ENCODE peak calls at places on chromosomes 3 and 15, in five cellular contexts. One of them, this sample, is unnamed.

GRCh38 chr3:49801160-49801559 is 1.5 kb upstream of the CDHR4 start:
- DNase-seq in mucosa of descending colon: no peak
- DNase-seq in neural crest cell: no peak
- DNase-seq in tibial artery: no peak
- DNase-seq in epithelial cell of esophagus: no peak
- DNase-seq in this sample: no peak

GRCh38 chr3:34146596-34146995 is 348.2 kb downstream of the PDCD6IP start:
- DNase-seq in mucosa of descending colon: no peak
- DNase-seq in neural crest cell: no peak
- DNase-seq in tibial artery: no peak
- DNase-seq in epithelial cell of esophagus: no peak
- DNase-seq in this sample: no peak

GRCh38 chr3:70824078-70824477 is 511.6 kb upstream of the MDFIC2 start:
- DNase-seq in mucosa of descending colon: no peak
- DNase-seq in neural crest cell: no peak
- DNase-seq in tibial artery: no peak
- DNase-seq in epithelial cell of esophagus: no peak
- DNase-seq in this sample: no peak

GRCh38 chr3:3792391-3792790 is 6.8 kb upstream of the LRRN1 start:
- DNase-seq in mucosa of descending colon: no peak
- DNase-seq in neural crest cell: no peak
- DNase-seq in tibial artery: no peak
- DNase-seq in epithelial cell of esophagus: peak
- DNase-seq in this sample: no peak

GRCh38 chr3:67405193-67405592 is 249.2 kb downstream of the SUCLG2 start:
- DNase-seq in mucosa of descending colon: no peak
- DNase-seq in neural crest cell: no peak
- DNase-seq in tibial artery: no peak
- DNase-seq in epithelial cell of esophagus: no peak
- DNase-seq in this sample: no peak

GRCh38 chr3:14340960-14341708 is 61.3 kb upstream of the SLC6A6 start:
- DNase-seq in mucosa of descending colon: no peak
- DNase-seq in neural crest cell: no peak
- DNase-seq in tibial artery: no peak
- DNase-seq in epithelial cell of esophagus: no peak
- DNase-seq in this sample: no peak

GRCh38 chr3:50227390-50228183 is 8.4 kb upstream of the GNAI2 start:
- DNase-seq in mucosa of descending colon: peak
- DNase-seq in neural crest cell: peak
- DNase-seq in tibial artery: peak
- DNase-seq in epithelial cell of esophagus: peak
- DNase-seq in this sample: peak

GRCh38 chr15:70406624-70407390 is 309.1 kb upstream of the TLE3 start:
- DNase-seq in mucosa of descending colon: no peak
- DNase-seq in neural crest cell: peak
- DNase-seq in tibial artery: peak
- DNase-seq in epithelial cell of esophagus: no peak
- DNase-seq in this sample: no peak

GRCh38 chr3:65741540-65741939 is 297.2 kb downstream of the MAGI1 start:
- DNase-seq in mucosa of descending colon: no peak
- DNase-seq in neural crest cell: no peak
- DNase-seq in tibial artery: no peak
- DNase-seq in epithelial cell of esophagus: no peak
- DNase-seq in this sample: no peak

GRCh38 chr15:37071134-37071533 is 29.2 kb downstream of the MEIS2 start:
- DNase-seq in mucosa of descending colon: no peak
- DNase-seq in neural crest cell: no peak
- DNase-seq in tibial artery: no peak
- DNase-seq in epithelial cell of esophagus: no peak
- DNase-seq in this sample: no peak

GRCh38 chr3:123319760-123320159 is 118.0 kb downstream of the SEC22A start:
- DNase-seq in mucosa of descending colon: no peak
- DNase-seq in neural crest cell: peak
- DNase-seq in tibial artery: no peak
- DNase-seq in epithelial cell of esophagus: no peak
- DNase-seq in this sample: no peak

GRCh38 chr15:87681054-87681453 is 575.5 kb downstream of the NTRK3 start:
- DNase-seq in mucosa of descending colon: no peak
- DNase-seq in neural crest cell: no peak
- DNase-seq in tibial artery: no peak
- DNase-seq in epithelial cell of esophagus: no peak
- DNase-seq in this sample: no peak

GRCh38 chr15:67707520-67708283 is 117.6 kb upstream of the SKOR1 start:
- DNase-seq in mucosa of descending colon: no peak
- DNase-seq in neural crest cell: no peak
- DNase-seq in tibial artery: no peak
- DNase-seq in epithelial cell of esophagus: no peak
- DNase-seq in this sample: no peak

GRCh38 chr3:185739264-185739701 is 85.6 kb downstream of the IGF2BP2 start:
- DNase-seq in mucosa of descending colon: no peak
- DNase-seq in neural crest cell: no peak
- DNase-seq in tibial artery: no peak
- DNase-seq in epithelial cell of esophagus: no peak
- DNase-seq in this sample: no peak

GRCh38 chr3:50573566-50574279 is 4.4 kb downstream of the HEMK1 start:
- DNase-seq in mucosa of descending colon: no peak
- DNase-seq in neural crest cell: no peak
- DNase-seq in tibial artery: no peak
- DNase-seq in epithelial cell of esophagus: no peak
- DNase-seq in this sample: no peak

GRCh38 chr15:32106401-32107381 is 76.4 kb downstream of the CHRNA7 start:
- DNase-seq in mucosa of descending colon: no peak
- DNase-seq in neural crest cell: no peak
- DNase-seq in tibial artery: no peak
- DNase-seq in epithelial cell of esophagus: no peak
- DNase-seq in this sample: no peak

GRCh38 chr3:13715167-13715954 is 164.5 kb downstream of the WNT7A start:
- DNase-seq in mucosa of descending colon: no peak
- DNase-seq in neural crest cell: no peak
- DNase-seq in tibial artery: peak
- DNase-seq in epithelial cell of esophagus: no peak
- DNase-seq in this sample: no peak

GRCh38 chr3:158539414-158540014 is 31.5 kb upstream of the MLF1 start:
- DNase-seq in mucosa of descending colon: no peak
- DNase-seq in neural crest cell: peak
- DNase-seq in tibial artery: no peak
- DNase-seq in epithelial cell of esophagus: peak
- DNase-seq in this sample: peak
- TF ChIP-seq CTCF in mucosa of descending colon: no peak
- TF ChIP-seq CTCF in neural crest cell: peak
- TF ChIP-seq CTCF in tibial artery: peak
- TF ChIP-seq CTCF in epithelial cell of esophagus: peak
- TF ChIP-seq CTCF in this sample: peak

DNA sequence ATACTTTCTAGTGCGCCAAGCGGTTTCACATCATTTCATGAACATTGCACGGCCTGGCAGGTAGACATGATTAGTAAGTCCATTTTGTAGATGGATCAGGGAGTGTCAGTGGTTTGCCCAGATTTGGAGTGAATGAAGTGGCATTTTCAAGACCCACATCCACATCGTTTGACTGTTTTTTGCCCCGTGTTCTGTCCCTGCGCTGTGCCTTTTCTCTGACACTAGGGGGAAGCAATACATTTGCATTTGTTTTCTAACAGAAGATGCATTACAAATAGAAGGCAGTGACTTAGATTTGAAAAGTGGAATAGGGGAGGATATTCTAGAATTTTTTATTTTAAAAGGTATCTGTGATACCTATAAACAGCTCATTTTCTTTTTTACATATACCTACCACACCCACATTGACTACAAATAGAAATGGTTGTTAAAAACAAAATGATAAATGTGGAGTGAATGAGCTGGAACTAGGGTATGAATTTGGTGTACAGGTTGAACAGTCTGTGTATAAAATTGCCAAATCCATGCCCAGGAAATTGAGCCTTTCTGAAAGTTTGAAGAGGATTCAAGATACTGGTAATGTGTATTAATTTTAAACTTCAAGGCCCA is 98.0 kb downstream of the USP13 start:
- DNase-seq in mucosa of descending colon: no peak
- DNase-seq in neural crest cell: no peak
- DNase-seq in tibial artery: no peak
- DNase-seq in epithelial cell of esophagus: peak
- DNase-seq in this sample: no peak
- TF ChIP-seq CTCF in mucosa of descending colon: no peak
- TF ChIP-seq CTCF in neural crest cell: peak
- TF ChIP-seq CTCF in tibial artery: peak
- TF ChIP-seq CTCF in epithelial cell of esophagus: peak
- TF ChIP-seq CTCF in this sample: no peak

DNA sequence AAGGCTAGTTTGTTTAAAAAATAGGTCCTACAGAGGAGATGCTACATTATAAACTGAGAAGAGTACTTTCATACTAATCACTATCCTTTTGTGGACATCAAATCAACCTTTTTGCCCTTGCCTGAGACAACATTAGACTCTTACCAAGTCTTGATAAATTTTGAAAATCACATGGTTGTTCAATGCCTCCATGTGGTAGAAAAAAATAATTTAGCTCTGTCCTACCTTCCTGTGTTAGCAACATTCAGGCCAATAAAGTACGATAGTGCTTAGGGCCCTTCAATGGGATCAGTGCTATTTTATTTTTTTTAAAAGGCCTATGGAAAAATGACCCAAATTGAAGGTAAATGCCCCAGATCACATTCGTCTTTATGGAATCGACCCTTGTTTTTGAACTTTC is 5.0 kb upstream of the UBE2E1 start:
- DNase-seq in mucosa of descending colon: no peak
- DNase-seq in neural crest cell: no peak
- DNase-seq in tibial artery: no peak
- DNase-seq in epithelial cell of esophagus: peak
- DNase-seq in this sample: no peak
- TF ChIP-seq CTCF in mucosa of descending colon: no peak
- TF ChIP-seq CTCF in neural crest cell: no peak
- TF ChIP-seq CTCF in tibial artery: peak
- TF ChIP-seq CTCF in epithelial cell of esophagus: no peak
- TF ChIP-seq CTCF in this sample: peak

GRCh38 chr15:53354905-53355304 is 404.6 kb downstream of the WDR72 start:
- DNase-seq in mucosa of descending colon: no peak
- DNase-seq in neural crest cell: no peak
- DNase-seq in tibial artery: no peak
- DNase-seq in epithelial cell of esophagus: no peak
- DNase-seq in this sample: no peak

GRCh38 chr15:53346583-53346982 is 412.9 kb downstream of the WDR72 start:
- DNase-seq in mucosa of descending colon: no peak
- DNase-seq in neural crest cell: no peak
- DNase-seq in tibial artery: no peak
- DNase-seq in epithelial cell of esophagus: no peak
- DNase-seq in this sample: no peak

DNA sequence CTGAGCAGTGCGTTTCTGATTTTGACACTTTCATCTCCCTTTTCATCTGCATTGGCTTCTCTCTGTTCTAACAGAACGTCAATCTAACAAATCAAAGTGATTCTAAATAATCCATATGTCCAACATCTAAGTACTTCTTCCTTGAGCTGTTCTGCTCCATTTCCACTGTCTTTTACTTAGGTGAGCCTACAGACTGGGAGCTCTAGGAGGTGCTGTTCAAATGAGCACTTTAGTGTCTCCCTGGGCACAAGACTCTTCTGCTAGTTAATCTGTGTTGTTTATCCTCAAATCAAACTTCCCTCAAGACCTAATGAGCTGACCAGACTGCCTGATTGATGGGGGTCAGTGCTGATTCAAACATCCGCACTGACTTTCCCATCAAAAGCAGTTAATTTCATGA is 408.1 kb downstream of the WDR72 start:
- DNase-seq in mucosa of descending colon: no peak
- DNase-seq in neural crest cell: no peak
- DNase-seq in tibial artery: no peak
- DNase-seq in epithelial cell of esophagus: no peak
- DNase-seq in this sample: no peak
- TF ChIP-seq CTCF in mucosa of descending colon: no peak
- TF ChIP-seq CTCF in neural crest cell: no peak
- TF ChIP-seq CTCF in tibial artery: no peak
- TF ChIP-seq CTCF in epithelial cell of esophagus: no peak
- TF ChIP-seq CTCF in this sample: no peak

DNA sequence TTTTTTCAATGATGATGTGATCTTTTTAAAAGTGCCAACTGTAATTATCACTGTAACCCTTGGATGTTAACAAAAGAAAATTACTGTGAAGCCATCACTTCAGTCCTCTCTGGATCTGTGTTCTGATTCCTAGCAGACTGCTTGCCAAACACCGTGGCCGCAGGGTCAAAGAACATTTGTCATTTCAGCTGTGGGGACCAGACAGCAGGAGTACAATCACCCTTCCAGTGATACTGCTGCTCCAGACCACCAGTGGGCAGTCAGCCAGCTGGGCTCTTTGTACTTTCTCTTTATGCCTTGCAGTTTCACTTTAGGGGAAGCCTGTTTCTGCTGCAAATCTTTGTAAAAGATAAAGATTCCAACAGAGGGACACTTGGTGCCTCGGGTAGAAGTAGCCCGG is 770.0 kb downstream of the GRM7 start:
- DNase-seq in mucosa of descending colon: peak
- DNase-seq in neural crest cell: no peak
- DNase-seq in tibial artery: no peak
- DNase-seq in epithelial cell of esophagus: no peak
- DNase-seq in this sample: peak
- TF ChIP-seq CTCF in mucosa of descending colon: no peak
- TF ChIP-seq CTCF in neural crest cell: peak
- TF ChIP-seq CTCF in tibial artery: no peak
- TF ChIP-seq CTCF in epithelial cell of esophagus: no peak
- TF ChIP-seq CTCF in this sample: no peak

GRCh38 chr3:128489860-128490649 is 2.9 kb downstream of the GATA2 start:
- DNase-seq in mucosa of descending colon: peak
- DNase-seq in neural crest cell: peak
- DNase-seq in tibial artery: peak
- DNase-seq in epithelial cell of esophagus: peak
- DNase-seq in this sample: no peak
- TF ChIP-seq CTCF in mucosa of descending colon: no peak
- TF ChIP-seq CTCF in neural crest cell: no peak
- TF ChIP-seq CTCF in tibial artery: no peak
- TF ChIP-seq CTCF in epithelial cell of esophagus: no peak
- TF ChIP-seq CTCF in this sample: no peak